ENCODE peak calls at places on chromosomes 7 and 10, in seven cellular contexts. T is heart left ventricle, U is tibial artery, H is pancreas, C is fibroblast of mammary gland, E is HFF-Myc, L is transverse colon. G is an unnamed sample.

GRCh38 chr10:104434601-104435000 is 81.0 kb downstream of the CFAP58 start:
- DNase-seq in E (no peak), C (no peak), L (no peak), U (no peak), T (no peak), H (no peak), G (no peak)

GRCh38 chr7:45055016-45055415 is 33.8 kb downstream of the NACAD start:
- DNase-seq in H (no peak), E (no peak), C (no peak), L (no peak), U (no peak), T (no peak), G (no peak)

GRCh38 chr10:132463333-132464255 is 66.6 kb downstream of the PWWP2B start:
- DNase-seq in T (peak), L (no peak), H (peak), E (no peak), U (no peak), C (peak), G (no peak)

GRCh38 chr7:5479941-5480517 is 56.4 kb upstream of the TNRC18 start:
- DNase-seq in C (no peak), H (no peak), T (no peak), L (no peak), U (no peak), E (no peak), G (no peak)

GRCh38 chr7:127239814-127240213 is 12.9 kb downstream of the GRM8 start:
- DNase-seq in C (no peak), L (no peak), T (no peak), U (no peak), E (no peak), H (no peak), G (no peak)

GRCh38 chr10:12960431-12960898 is 41.0 kb downstream of the CCDC3 start:
- DNase-seq in C (no peak), T (no peak), H (no peak), L (peak), U (peak), E (no peak), G (no peak)

GRCh38 chr7:106039486-106040060 is 72.5 kb downstream of the SYPL1 start:
- DNase-seq in U (peak), H (no peak), C (peak), E (no peak), L (peak), T (no peak), G (peak)

GRCh38 chr10:96833220-96834001 is 1.3 kb downstream of the LCOR start:
- DNase-seq in U (no peak), C (no peak), L (peak), T (no peak), E (no peak), H (peak), G (no peak)

GRCh38 chr7:138044897-138045296 is 31.4 kb upstream of the AKR1D1 start:
- DNase-seq in T (no peak), H (no peak), E (no peak), U (no peak), C (no peak), L (no peak), G (no peak)

GRCh38 chr10:122354391-122354790 is 20.1 kb upstream of the PLEKHA1 start:
- DNase-seq in U (no peak), E (no peak), H (no peak), L (no peak), T (no peak), C (no peak), G (no peak)

GRCh38 chr7:140678081-140678815 is 5.5 kb downstream of the ADCK2 start:
- DNase-seq in H (no peak), E (no peak), U (no peak), T (no peak), L (no peak), C (no peak), G (no peak)

GRCh38 chr10:88557659-88558058 is 25.5 kb downstream of the RNLS start:
- DNase-seq in H (no peak), T (no peak), U (no peak), C (peak), E (no peak), L (no peak), G (peak)

GRCh38 chr10:91909178-91909677 is at the start of gene FGFBP3:
- DNase-seq in L (peak), E (no peak), H (no peak), C (peak), T (no peak), U (no peak), G (no peak)

GRCh38 chr7:21299766-21300165 is 128.1 kb upstream of the SP4 start:
- DNase-seq in E (no peak), H (no peak), L (no peak), C (no peak), U (no peak), T (no peak), G (no peak)

GRCh38 chr10:55400075-55400474 is 599.0 kb upstream of the PCDH15 start:
- DNase-seq in T (no peak), H (no peak), C (no peak), U (no peak), L (no peak), E (no peak), G (no peak)

GRCh38 chr10:106181491-106181890 is 983.0 kb downstream of the SORCS1 start:
- DNase-seq in H (no peak), C (peak), T (no peak), L (no peak), E (no peak), U (no peak), G (no peak)

GRCh38 chr7:39589323-39590111 is 23.3 kb downstream of the YAE1 start:
- DNase-seq in E (peak), H (no peak), L (no peak), T (no peak), U (no peak), C (peak), G (no peak)

GRCh38 chr7:78130443-78131200 is 332.0 kb downstream of the PHTF2 start:
- DNase-seq in C (no peak), H (no peak), U (no peak), E (no peak), T (no peak), L (no peak), G (no peak)

GRCh38 chr10:8297107-8297506 is 242.6 kb downstream of the GATA3 start:
- DNase-seq in L (no peak), H (no peak), C (no peak), E (no peak), T (no peak), U (no peak), G (no peak)

GRCh38 chr7:18402488-18403183 is 92.9 kb upstream of the HDAC9 start:
- DNase-seq in U (no peak), H (no peak), T (no peak), E (no peak), C (peak), L (no peak), G (peak)
- H3K4me3 ChIP-seq in U (no peak), H (no peak), T (no peak), E (no peak), C (no peak), L (no peak), G (no peak)

DNA sequence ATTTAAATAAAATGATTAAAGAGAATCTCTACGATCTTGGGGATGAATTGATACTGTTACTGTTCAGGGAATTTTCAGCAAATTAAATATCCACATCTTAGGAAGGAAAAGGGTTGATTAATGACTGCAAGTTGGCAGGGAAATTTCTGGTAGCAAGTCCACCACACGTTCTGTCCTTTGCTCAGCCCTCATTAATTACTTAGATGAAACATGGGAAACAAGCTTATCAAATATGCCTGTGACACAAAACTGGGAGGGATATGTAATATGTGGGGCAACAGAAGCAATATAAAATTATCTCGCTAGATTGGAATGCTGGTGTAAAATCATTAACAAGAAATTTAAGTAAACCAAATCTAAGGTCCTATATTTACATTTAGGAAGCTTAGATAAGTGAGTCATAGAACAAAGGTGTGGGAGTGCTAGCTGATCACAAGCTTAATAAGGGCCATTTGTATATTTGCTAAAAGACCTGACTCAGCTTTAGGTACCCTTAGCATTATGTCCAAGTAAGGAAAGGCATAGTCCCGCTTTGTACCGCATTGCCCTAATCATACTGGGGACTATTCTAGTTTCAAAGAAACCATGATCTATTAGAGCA is 23.5 kb downstream of the TRPV5 start:
- DNase-seq in C (no peak), L (no peak), T (no peak), E (no peak), H (no peak), U (no peak), G (no peak)
- TF ChIP-seq CTCF in C (no peak), L (no peak), T (no peak), E (no peak), H (no peak), U (no peak), G (no peak)

GRCh38 chr7:146116452-146117219 is at the start of gene CNTNAP2:
- DNase-seq in C (peak), U (no peak), T (peak), L (no peak), H (peak), E (no peak), G (no peak)
- H3K4me3 ChIP-seq in C (peak), U (peak), T (peak), L (peak), H (peak), E (no peak), G (no peak)

DNA sequence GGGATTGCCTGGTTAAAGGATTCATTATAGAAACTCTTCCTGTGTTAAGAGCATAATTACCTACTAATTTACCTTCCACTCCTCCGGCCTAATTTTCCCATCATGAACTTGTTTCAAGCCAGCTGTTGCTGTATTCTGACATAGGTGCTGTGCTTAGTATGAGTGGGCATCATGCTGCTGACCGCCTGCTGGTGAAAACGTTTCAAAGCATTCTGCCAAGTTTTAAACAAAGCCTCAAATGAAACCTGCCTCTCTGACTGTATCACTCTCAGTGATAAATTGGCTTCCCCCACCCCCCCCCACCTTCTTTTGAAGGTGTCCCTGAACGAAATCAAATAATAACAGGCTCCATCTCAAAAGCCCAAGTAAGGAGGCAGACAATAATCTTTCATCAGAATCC is 47.9 kb upstream of the KCNMA1 start:
- DNase-seq in L (no peak), H (no peak), C (no peak), E (no peak), U (no peak), T (no peak), G (no peak)
- TF ChIP-seq CTCF in L (no peak), H (no peak), C (no peak), E (no peak), U (no peak), T (no peak), G (peak)

GRCh38 chr10:120420421-120420820 is 36.6 kb upstream of the PLPP4 start:
- DNase-seq in U (no peak), E (no peak), T (no peak), L (no peak), C (no peak), H (no peak), G (no peak)

GRCh38 chr10:120409816-120410215 is 47.2 kb upstream of the PLPP4 start:
- DNase-seq in C (no peak), L (no peak), H (no peak), U (no peak), E (no peak), T (no peak), G (no peak)

GRCh38 chr10:120415709-120416330 is 41.2 kb upstream of the PLPP4 start:
- DNase-seq in T (no peak), L (no peak), E (no peak), U (no peak), C (peak), H (no peak), G (no peak)

DNA sequence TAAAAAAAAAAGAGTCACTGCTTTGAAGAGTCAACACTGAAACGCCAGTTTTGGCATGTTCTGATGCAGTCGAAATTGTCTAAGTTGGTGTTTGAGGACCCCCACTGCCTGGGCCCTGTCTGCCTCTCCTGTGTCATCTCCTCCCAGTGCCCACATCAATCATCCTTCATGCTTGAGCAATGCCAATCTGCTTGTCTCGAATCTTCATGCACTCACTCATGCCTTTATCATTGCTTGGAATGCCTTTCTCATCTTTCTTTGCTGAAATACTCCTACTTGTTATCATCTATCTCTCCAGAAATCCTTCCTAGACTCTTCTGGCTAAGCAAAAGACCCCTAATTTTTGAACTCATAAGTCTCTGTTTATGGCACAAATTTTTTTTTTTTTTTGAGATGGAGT is 42.1 kb upstream of the PLPP4 start:
- DNase-seq in E (no peak), T (no peak), U (no peak), C (no peak), H (no peak), L (no peak), G (no peak)
- H3K4me3 ChIP-seq in E (no peak), T (no peak), U (no peak), C (no peak), H (no peak), L (no peak), G (no peak)

G was measured in AG04450.